ENCODE peak calls at places on chromosome 11, in six cellular contexts. One of them, this sample, is unnamed.
A peak's percentile ranks its signal among the peaks of the same experiment; 100 is the strongest.

GRCh38 chr11:21475276-21475675 is 717.6 kb upstream of the ANO5 start:
- DNase-seq in M059J: no peak
- DNase-seq in GM12865: no peak
- DNase-seq in amygdala: no peak
- DNase-seq in neural crest cell: no peak
- DNase-seq in activated effector memory CD4-positive, alpha-beta T cell treated with anti-CD3 and anti-CD28 coated beads, Interleukin-2, amount 50 U/mL, for 16 hours: no peak
- DNase-seq in this sample: no peak

GRCh38 chr11:12684354-12684753 is 10.1 kb downstream of the TEAD1 start:
- DNase-seq in activated effector memory CD4-positive, alpha-beta T cell treated with anti-CD3 and anti-CD28 coated beads, Interleukin-2, amount 50 U/mL, for 16 hours: no peak
- DNase-seq in M059J: no peak
- DNase-seq in GM12865: no peak
- DNase-seq in neural crest cell: no peak
- DNase-seq in amygdala: no peak
- DNase-seq in this sample: no peak

GRCh38 chr11:37248145-37248544 is 650.1 kb upstream of the RAG2 start:
- DNase-seq in activated effector memory CD4-positive, alpha-beta T cell treated with anti-CD3 and anti-CD28 coated beads, Interleukin-2, amount 50 U/mL, for 16 hours: no peak
- DNase-seq in GM12865: no peak
- DNase-seq in M059J: no peak
- DNase-seq in amygdala: no peak
- DNase-seq in neural crest cell: no peak
- DNase-seq in this sample: no peak

GRCh38 chr11:121039971-121040613 is 16.2 kb downstream of the TBCEL start:
- DNase-seq in M059J: no peak
- DNase-seq in amygdala: no peak
- DNase-seq in neural crest cell: no peak
- DNase-seq in activated effector memory CD4-positive, alpha-beta T cell treated with anti-CD3 and anti-CD28 coated beads, Interleukin-2, amount 50 U/mL, for 16 hours: no peak
- DNase-seq in GM12865: no peak
- DNase-seq in this sample: no peak

GRCh38 chr11:72982286-72982685 is 159.8 kb downstream of the FCHSD2 start:
- DNase-seq in GM12865: no peak
- DNase-seq in activated effector memory CD4-positive, alpha-beta T cell treated with anti-CD3 and anti-CD28 coated beads, Interleukin-2, amount 50 U/mL, for 16 hours: no peak
- DNase-seq in amygdala: no peak
- DNase-seq in neural crest cell: no peak
- DNase-seq in M059J: no peak
- DNase-seq in this sample: no peak

GRCh38 chr11:74446445-74446844 is 20.9 kb downstream of the KCNE3 start:
- DNase-seq in activated effector memory CD4-positive, alpha-beta T cell treated with anti-CD3 and anti-CD28 coated beads, Interleukin-2, amount 50 U/mL, for 16 hours: no peak
- DNase-seq in GM12865: no peak
- DNase-seq in amygdala: no peak
- DNase-seq in M059J: no peak
- DNase-seq in neural crest cell: no peak
- DNase-seq in this sample: no peak

GRCh38 chr11:102061276-102061675 is 14.0 kb downstream of the CFAP300 start:
- DNase-seq in amygdala: no peak
- DNase-seq in neural crest cell: no peak
- DNase-seq in M059J: no peak
- DNase-seq in activated effector memory CD4-positive, alpha-beta T cell treated with anti-CD3 and anti-CD28 coated beads, Interleukin-2, amount 50 U/mL, for 16 hours: no peak
- DNase-seq in GM12865: no peak
- DNase-seq in this sample: no peak

GRCh38 chr11:133957926-133958325 is 1.2 kb upstream of the IGSF9B start:
- DNase-seq in M059J: no peak
- DNase-seq in neural crest cell: no peak
- DNase-seq in amygdala: no peak
- DNase-seq in activated effector memory CD4-positive, alpha-beta T cell treated with anti-CD3 and anti-CD28 coated beads, Interleukin-2, amount 50 U/mL, for 16 hours: no peak
- DNase-seq in GM12865: no peak
- DNase-seq in this sample: no peak

GRCh38 chr11:73652856-73653559 is 6.6 kb downstream of the PLEKHB1 start:
- DNase-seq in M059J: no peak
- DNase-seq in activated effector memory CD4-positive, alpha-beta T cell treated with anti-CD3 and anti-CD28 coated beads, Interleukin-2, amount 50 U/mL, for 16 hours: no peak
- DNase-seq in amygdala: no peak
- DNase-seq in GM12865: no peak
- DNase-seq in neural crest cell: no peak
- DNase-seq in this sample: no peak

GRCh38 chr11:13329670-13330401 is 52.2 kb downstream of the BMAL1 start:
- DNase-seq in neural crest cell: no peak
- DNase-seq in M059J: peak; percentile 83
- DNase-seq in GM12865: no peak
- DNase-seq in amygdala: no peak
- DNase-seq in activated effector memory CD4-positive, alpha-beta T cell treated with anti-CD3 and anti-CD28 coated beads, Interleukin-2, amount 50 U/mL, for 16 hours: no peak
- DNase-seq in this sample: no peak

GRCh38 chr11:2443406-2443805 is 908 bp downstream of the TRPM5 start:
- DNase-seq in M059J: no peak
- DNase-seq in GM12865: no peak
- DNase-seq in amygdala: no peak
- DNase-seq in activated effector memory CD4-positive, alpha-beta T cell treated with anti-CD3 and anti-CD28 coated beads, Interleukin-2, amount 50 U/mL, for 16 hours: no peak
- DNase-seq in neural crest cell: no peak
- DNase-seq in this sample: no peak

GRCh38 chr11:36069576-36070214 is 125.8 kb downstream of the LDLRAD3 start:
- DNase-seq in activated effector memory CD4-positive, alpha-beta T cell treated with anti-CD3 and anti-CD28 coated beads, Interleukin-2, amount 50 U/mL, for 16 hours: no peak
- DNase-seq in GM12865: peak; percentile 34
- DNase-seq in M059J: no peak
- DNase-seq in neural crest cell: no peak
- DNase-seq in amygdala: no peak
- DNase-seq in this sample: no peak

GRCh38 chr11:118923721-118924587 is 1.8 kb downstream of the BCL9L start:
- DNase-seq in amygdala: no peak
- DNase-seq in neural crest cell: no peak
- DNase-seq in activated effector memory CD4-positive, alpha-beta T cell treated with anti-CD3 and anti-CD28 coated beads, Interleukin-2, amount 50 U/mL, for 16 hours: no peak
- DNase-seq in GM12865: no peak
- DNase-seq in M059J: peak; percentile 28
- DNase-seq in this sample: no peak

GRCh38 chr11:65438257-65439151 is 15.9 kb downstream of the NEAT1 start:
- DNase-seq in GM12865: no peak
- DNase-seq in amygdala: no peak
- DNase-seq in M059J: peak; percentile 40
- DNase-seq in neural crest cell: no peak
- DNase-seq in activated effector memory CD4-positive, alpha-beta T cell treated with anti-CD3 and anti-CD28 coated beads, Interleukin-2, amount 50 U/mL, for 16 hours: no peak
- DNase-seq in this sample: peak; percentile 0

GRCh38 chr11:94820480-94820879 is 52.3 kb downstream of the AMOTL1 start:
- DNase-seq in GM12865: no peak
- DNase-seq in amygdala: no peak
- DNase-seq in M059J: no peak
- DNase-seq in neural crest cell: no peak
- DNase-seq in activated effector memory CD4-positive, alpha-beta T cell treated with anti-CD3 and anti-CD28 coated beads, Interleukin-2, amount 50 U/mL, for 16 hours: no peak
- DNase-seq in this sample: no peak

GRCh38 chr11:66007201-66007634 is 4.6 kb upstream of the CST6 start:
- DNase-seq in neural crest cell: no peak
- DNase-seq in amygdala: no peak
- DNase-seq in M059J: peak; percentile 34
- DNase-seq in GM12865: no peak
- DNase-seq in activated effector memory CD4-positive, alpha-beta T cell treated with anti-CD3 and anti-CD28 coated beads, Interleukin-2, amount 50 U/mL, for 16 hours: no peak
- DNase-seq in this sample: peak; percentile 74

GRCh38 chr11:76232026-76232665 is 25.8 kb upstream of the WNT11 start:
- DNase-seq in GM12865: peak; percentile 83
- DNase-seq in neural crest cell: no peak
- DNase-seq in activated effector memory CD4-positive, alpha-beta T cell treated with anti-CD3 and anti-CD28 coated beads, Interleukin-2, amount 50 U/mL, for 16 hours: peak; percentile 73
- DNase-seq in amygdala: no peak
- DNase-seq in M059J: no peak
- DNase-seq in this sample: no peak

GRCh38 chr11:1815751-1816150 is 19.0 kb upstream of the SYT8 start:
- DNase-seq in M059J: no peak
- DNase-seq in amygdala: no peak
- DNase-seq in GM12865: no peak
- DNase-seq in activated effector memory CD4-positive, alpha-beta T cell treated with anti-CD3 and anti-CD28 coated beads, Interleukin-2, amount 50 U/mL, for 16 hours: no peak
- DNase-seq in neural crest cell: no peak
- DNase-seq in this sample: no peak

GRCh38 chr11:64810271-64810890 is at the start of gene MEN1:
- DNase-seq in neural crest cell: peak; percentile 88
- DNase-seq in M059J: peak; percentile 96
- DNase-seq in GM12865: peak; percentile 95
- DNase-seq in activated effector memory CD4-positive, alpha-beta T cell treated with anti-CD3 and anti-CD28 coated beads, Interleukin-2, amount 50 U/mL, for 16 hours: peak; percentile 91
- DNase-seq in amygdala: peak; percentile 44
- DNase-seq in this sample: peak; percentile 96

GRCh38 chr11:31455177-31455576 is 54.2 kb downstream of the IMMP1L start:
- DNase-seq in neural crest cell: no peak
- DNase-seq in activated effector memory CD4-positive, alpha-beta T cell treated with anti-CD3 and anti-CD28 coated beads, Interleukin-2, amount 50 U/mL, for 16 hours: no peak
- DNase-seq in GM12865: no peak
- DNase-seq in amygdala: no peak
- DNase-seq in M059J: no peak
- DNase-seq in this sample: no peak

GRCh38 chr11:64880240-64881001 is 2.0 kb upstream of the EHD1 start:
- DNase-seq in M059J: no peak
- DNase-seq in activated effector memory CD4-positive, alpha-beta T cell treated with anti-CD3 and anti-CD28 coated beads, Interleukin-2, amount 50 U/mL, for 16 hours: no peak
- DNase-seq in neural crest cell: no peak
- DNase-seq in amygdala: no peak
- DNase-seq in GM12865: peak; percentile 64
- DNase-seq in this sample: no peak

GRCh38 chr11:80096736-80097135 is 655.9 kb upstream of the TENM4 start:
- DNase-seq in GM12865: no peak
- DNase-seq in M059J: peak; percentile 94
- DNase-seq in amygdala: no peak
- DNase-seq in activated effector memory CD4-positive, alpha-beta T cell treated with anti-CD3 and anti-CD28 coated beads, Interleukin-2, amount 50 U/mL, for 16 hours: no peak
- DNase-seq in neural crest cell: no peak
- DNase-seq in this sample: peak; percentile 91

GRCh38 chr11:14109742-14110141 is 147.2 kb downstream of the SPON1 start:
- DNase-seq in M059J: no peak
- DNase-seq in amygdala: no peak
- DNase-seq in activated effector memory CD4-positive, alpha-beta T cell treated with anti-CD3 and anti-CD28 coated beads, Interleukin-2, amount 50 U/mL, for 16 hours: no peak
- DNase-seq in GM12865: no peak
- DNase-seq in neural crest cell: no peak
- DNase-seq in this sample: no peak

GRCh38 chr11:75547617-75548054 is 14.4 kb upstream of the SERPINH1 start:
- DNase-seq in activated effector memory CD4-positive, alpha-beta T cell treated with anti-CD3 and anti-CD28 coated beads, Interleukin-2, amount 50 U/mL, for 16 hours: peak; percentile 68
- DNase-seq in M059J: peak; percentile 58
- DNase-seq in GM12865: peak; percentile 50
- DNase-seq in neural crest cell: peak; percentile 75
- DNase-seq in amygdala: peak; percentile 20
- DNase-seq in this sample: peak; percentile 57

GRCh38 chr11:80455818-80456217 is 1015.0 kb upstream of the TENM4 start:
- DNase-seq in amygdala: no peak
- DNase-seq in M059J: no peak
- DNase-seq in activated effector memory CD4-positive, alpha-beta T cell treated with anti-CD3 and anti-CD28 coated beads, Interleukin-2, amount 50 U/mL, for 16 hours: no peak
- DNase-seq in GM12865: no peak
- DNase-seq in neural crest cell: no peak
- DNase-seq in this sample: no peak

GRCh38 chr11:14578551-14578956 is 58.4 kb upstream of the PSMA1 start:
- DNase-seq in M059J: peak; percentile 40
- DNase-seq in neural crest cell: no peak
- DNase-seq in activated effector memory CD4-positive, alpha-beta T cell treated with anti-CD3 and anti-CD28 coated beads, Interleukin-2, amount 50 U/mL, for 16 hours: peak; percentile 77
- DNase-seq in GM12865: peak; percentile 92
- DNase-seq in amygdala: no peak
- DNase-seq in this sample: peak; percentile 19

GRCh38 chr11:110908401-110909106 is 196.3 kb upstream of the ARHGAP20 start:
- DNase-seq in GM12865: no peak
- DNase-seq in activated effector memory CD4-positive, alpha-beta T cell treated with anti-CD3 and anti-CD28 coated beads, Interleukin-2, amount 50 U/mL, for 16 hours: no peak
- DNase-seq in neural crest cell: no peak
- DNase-seq in amygdala: no peak
- DNase-seq in M059J: peak; percentile 88
- DNase-seq in this sample: peak; percentile 97

GRCh38 chr11:22432331-22433065 is 94.3 kb downstream of the SLC17A6 start:
- DNase-seq in neural crest cell: peak; percentile 35
- DNase-seq in M059J: peak; percentile 78
- DNase-seq in amygdala: no peak
- DNase-seq in GM12865: no peak
- DNase-seq in activated effector memory CD4-positive, alpha-beta T cell treated with anti-CD3 and anti-CD28 coated beads, Interleukin-2, amount 50 U/mL, for 16 hours: no peak
- DNase-seq in this sample: no peak

GRCh38 chr11:93072236-93072635 is 102.8 kb downstream of the MTNR1B start:
- DNase-seq in activated effector memory CD4-positive, alpha-beta T cell treated with anti-CD3 and anti-CD28 coated beads, Interleukin-2, amount 50 U/mL, for 16 hours: no peak
- DNase-seq in M059J: no peak
- DNase-seq in GM12865: no peak
- DNase-seq in amygdala: no peak
- DNase-seq in neural crest cell: no peak
- DNase-seq in this sample: no peak

GRCh38 chr11:73229321-73230275 is 11.5 kb downstream of the P2RY2 start:
- DNase-seq in neural crest cell: no peak
- DNase-seq in M059J: no peak
- DNase-seq in activated effector memory CD4-positive, alpha-beta T cell treated with anti-CD3 and anti-CD28 coated beads, Interleukin-2, amount 50 U/mL, for 16 hours: peak; percentile 57
- DNase-seq in GM12865: no peak
- DNase-seq in amygdala: no peak
- DNase-seq in this sample: no peak

GRCh38 chr11:60762851-60763691 is 6.4 kb downstream of the MS4A15 start:
- DNase-seq in M059J: peak; percentile 13
- DNase-seq in amygdala: no peak
- DNase-seq in neural crest cell: no peak
- DNase-seq in activated effector memory CD4-positive, alpha-beta T cell treated with anti-CD3 and anti-CD28 coated beads, Interleukin-2, amount 50 U/mL, for 16 hours: peak; percentile 31
- DNase-seq in GM12865: peak; percentile 95
- DNase-seq in this sample: no peak

GRCh38 chr11:118734031-118734430 is 54.6 kb upstream of the TREH start:
- DNase-seq in neural crest cell: no peak
- DNase-seq in amygdala: no peak
- DNase-seq in M059J: no peak
- DNase-seq in GM12865: no peak
- DNase-seq in activated effector memory CD4-positive, alpha-beta T cell treated with anti-CD3 and anti-CD28 coated beads, Interleukin-2, amount 50 U/mL, for 16 hours: no peak
- DNase-seq in this sample: no peak

GRCh38 chr11:62340269-62340901 is 3.1 kb downstream of the ASRGL1 start:
- DNase-seq in GM12865: peak; percentile 80
- DNase-seq in amygdala: no peak
- DNase-seq in M059J: peak; percentile 55
- DNase-seq in neural crest cell: peak; percentile 48
- DNase-seq in activated effector memory CD4-positive, alpha-beta T cell treated with anti-CD3 and anti-CD28 coated beads, Interleukin-2, amount 50 U/mL, for 16 hours: peak; percentile 82
- DNase-seq in this sample: no peak

GRCh38 chr11:59223177-59223576 is 10.4 kb upstream of the MPEG1 start:
- DNase-seq in amygdala: no peak
- DNase-seq in GM12865: no peak
- DNase-seq in neural crest cell: no peak
- DNase-seq in activated effector memory CD4-positive, alpha-beta T cell treated with anti-CD3 and anti-CD28 coated beads, Interleukin-2, amount 50 U/mL, for 16 hours: no peak
- DNase-seq in M059J: no peak
- DNase-seq in this sample: no peak

GRCh38 chr11:270451-271208 is 7.6 kb upstream of the NLRP6 start:
- DNase-seq in neural crest cell: no peak
- DNase-seq in activated effector memory CD4-positive, alpha-beta T cell treated with anti-CD3 and anti-CD28 coated beads, Interleukin-2, amount 50 U/mL, for 16 hours: peak; percentile 60
- DNase-seq in GM12865: no peak
- DNase-seq in M059J: no peak
- DNase-seq in amygdala: no peak
- DNase-seq in this sample: no peak

GRCh38 chr11:67419330-67420049 is 4.0 kb downstream of the CARNS1 start:
- DNase-seq in activated effector memory CD4-positive, alpha-beta T cell treated with anti-CD3 and anti-CD28 coated beads, Interleukin-2, amount 50 U/mL, for 16 hours: no peak
- DNase-seq in GM12865: no peak
- DNase-seq in neural crest cell: no peak
- DNase-seq in amygdala: no peak
- DNase-seq in M059J: no peak
- DNase-seq in this sample: no peak

GRCh38 chr11:62400760-62401159 is 18.1 kb upstream of the SCGB1A1 start:
- DNase-seq in M059J: peak; percentile 65
- DNase-seq in activated effector memory CD4-positive, alpha-beta T cell treated with anti-CD3 and anti-CD28 coated beads, Interleukin-2, amount 50 U/mL, for 16 hours: no peak
- DNase-seq in amygdala: no peak
- DNase-seq in neural crest cell: no peak
- DNase-seq in GM12865: no peak
- DNase-seq in this sample: peak; percentile 95

GRCh38 chr11:9783986-9784385 is 120.1 kb downstream of the SWAP70 start:
- DNase-seq in M059J: no peak
- DNase-seq in GM12865: no peak
- DNase-seq in activated effector memory CD4-positive, alpha-beta T cell treated with anti-CD3 and anti-CD28 coated beads, Interleukin-2, amount 50 U/mL, for 16 hours: no peak
- DNase-seq in neural crest cell: no peak
- DNase-seq in amygdala: no peak
- DNase-seq in this sample: no peak

GRCh38 chr11:120912504-120912903 is 111.4 kb upstream of the TBCEL start:
- DNase-seq in neural crest cell: no peak
- DNase-seq in amygdala: no peak
- DNase-seq in M059J: peak; percentile 46
- DNase-seq in activated effector memory CD4-positive, alpha-beta T cell treated with anti-CD3 and anti-CD28 coated beads, Interleukin-2, amount 50 U/mL, for 16 hours: no peak
- DNase-seq in GM12865: peak; percentile 53
- DNase-seq in this sample: no peak

GRCh38 chr11:95363710-95364109 is 132.7 kb upstream of the SESN3 start:
- DNase-seq in GM12865: no peak
- DNase-seq in activated effector memory CD4-positive, alpha-beta T cell treated with anti-CD3 and anti-CD28 coated beads, Interleukin-2, amount 50 U/mL, for 16 hours: no peak
- DNase-seq in M059J: no peak
- DNase-seq in amygdala: no peak
- DNase-seq in neural crest cell: peak; percentile 27
- DNase-seq in this sample: no peak